ENCODE peak calls at places on chromosome X, in ten cellular contexts. One of them, this sample, is unnamed.

GRCh38 chrX:66489339-66489738 is 149.5 kb downstream of the EDA2R start:
- DNase-seq in A549: peak; percentile 3
- DNase-seq in nucleus accumbens: no peak
- DNase-seq in HT-29: peak; percentile 33
- DNase-seq in OCI-M1: no peak
- DNase-seq in HT1080: peak; percentile 25
- DNase-seq in AG08396: no peak
- DNase-seq in activated T-cell treated with anti-CD3 and anti-CD28 coated beads for 1 hour: no peak
- DNase-seq in RPMI7951: no peak
- DNase-seq in frontal cortex: no peak
- DNase-seq in this sample: no peak

GRCh38 chrX:30488092-30488491 is 89.5 kb downstream of the TASL start:
- DNase-seq in A549: peak; percentile 26
- DNase-seq in nucleus accumbens: no peak
- DNase-seq in HT-29: no peak
- DNase-seq in OCI-M1: peak; percentile 41
- DNase-seq in HT1080: peak; percentile 2
- DNase-seq in AG08396: peak; percentile 11
- DNase-seq in activated T-cell treated with anti-CD3 and anti-CD28 coated beads for 1 hour: no peak
- DNase-seq in RPMI7951: peak; percentile 38
- DNase-seq in frontal cortex: no peak
- DNase-seq in this sample: peak; percentile 0

GRCh38 chrX:44130189-44130588 is 157.0 kb upstream of the NDP start:
- DNase-seq in A549: no peak
- DNase-seq in nucleus accumbens: no peak
- DNase-seq in HT-29: no peak
- DNase-seq in OCI-M1: no peak
- DNase-seq in HT1080: no peak
- DNase-seq in AG08396: no peak
- DNase-seq in activated T-cell treated with anti-CD3 and anti-CD28 coated beads for 1 hour: no peak
- DNase-seq in RPMI7951: no peak
- DNase-seq in frontal cortex: no peak
- DNase-seq in this sample: no peak

GRCh38 chrX:11210397-11210796 is 82.8 kb upstream of the AMELX start:
- DNase-seq in A549: no peak
- DNase-seq in nucleus accumbens: no peak
- DNase-seq in HT-29: no peak
- DNase-seq in OCI-M1: no peak
- DNase-seq in HT1080: no peak
- DNase-seq in AG08396: no peak
- DNase-seq in activated T-cell treated with anti-CD3 and anti-CD28 coated beads for 1 hour: no peak
- DNase-seq in RPMI7951: no peak
- DNase-seq in frontal cortex: no peak
- DNase-seq in this sample: no peak

GRCh38 chrX:109886122-109886761 is 116.7 kb upstream of the TMEM164 start:
- DNase-seq in A549: peak; percentile 57
- DNase-seq in nucleus accumbens: no peak
- DNase-seq in HT-29: peak; percentile 73
- DNase-seq in OCI-M1: peak; percentile 73
- DNase-seq in HT1080: peak; percentile 53
- DNase-seq in AG08396: peak; percentile 70
- DNase-seq in activated T-cell treated with anti-CD3 and anti-CD28 coated beads for 1 hour: peak; percentile 3
- DNase-seq in RPMI7951: peak; percentile 29
- DNase-seq in frontal cortex: no peak
- DNase-seq in this sample: peak; percentile 23

GRCh38 chrX:85922821-85923220 is 124.5 kb downstream of the CHM start:
- DNase-seq in A549: no peak
- DNase-seq in nucleus accumbens: no peak
- DNase-seq in HT-29: no peak
- DNase-seq in OCI-M1: no peak
- DNase-seq in HT1080: peak; percentile 56
- DNase-seq in AG08396: peak; percentile 40
- DNase-seq in activated T-cell treated with anti-CD3 and anti-CD28 coated beads for 1 hour: no peak
- DNase-seq in RPMI7951: peak; percentile 28
- DNase-seq in frontal cortex: no peak
- DNase-seq in this sample: no peak

GRCh38 chrX:46777971-46778810 is 19.3 kb upstream of the SLC9A7 start:
- DNase-seq in A549: no peak
- DNase-seq in nucleus accumbens: no peak
- DNase-seq in HT-29: peak; percentile 19
- DNase-seq in OCI-M1: peak; percentile 31
- DNase-seq in HT1080: peak; percentile 22
- DNase-seq in AG08396: no peak
- DNase-seq in activated T-cell treated with anti-CD3 and anti-CD28 coated beads for 1 hour: no peak
- DNase-seq in RPMI7951: peak; percentile 66
- DNase-seq in frontal cortex: no peak
- DNase-seq in this sample: no peak

GRCh38 chrX:51743179-51743957 is at the start of gene GSPT2:
- DNase-seq in A549: peak; percentile 83
- DNase-seq in nucleus accumbens: peak; percentile 17
- DNase-seq in HT-29: no peak
- DNase-seq in OCI-M1: peak; percentile 80
- DNase-seq in HT1080: peak; percentile 60
- DNase-seq in AG08396: peak; percentile 69
- DNase-seq in activated T-cell treated with anti-CD3 and anti-CD28 coated beads for 1 hour: peak; percentile 17
- DNase-seq in RPMI7951: peak; percentile 79
- DNase-seq in frontal cortex: no peak
- DNase-seq in this sample: peak; percentile 67

GRCh38 chrX:17022205-17022604 is 75.7 kb downstream of the REPS2 start:
- DNase-seq in A549: no peak
- DNase-seq in nucleus accumbens: no peak
- DNase-seq in HT-29: peak; percentile 42
- DNase-seq in OCI-M1: peak; percentile 14
- DNase-seq in HT1080: peak; percentile 24
- DNase-seq in AG08396: no peak
- DNase-seq in activated T-cell treated with anti-CD3 and anti-CD28 coated beads for 1 hour: no peak
- DNase-seq in RPMI7951: peak; percentile 84
- DNase-seq in frontal cortex: no peak
- DNase-seq in this sample: no peak

GRCh38 chrX:78333521-78333920 is 6.1 kb upstream of the CYSLTR1 start:
- DNase-seq in A549: no peak
- DNase-seq in nucleus accumbens: no peak
- DNase-seq in HT-29: no peak
- DNase-seq in OCI-M1: no peak
- DNase-seq in HT1080: no peak
- DNase-seq in AG08396: no peak
- DNase-seq in activated T-cell treated with anti-CD3 and anti-CD28 coated beads for 1 hour: no peak
- DNase-seq in RPMI7951: no peak
- DNase-seq in frontal cortex: no peak
- DNase-seq in this sample: no peak

GRCh38 chrX:23784487-23785301 is 1.7 kb downstream of the SAT1 start:
- DNase-seq in A549: peak; percentile 64
- DNase-seq in nucleus accumbens: no peak
- DNase-seq in HT-29: no peak
- DNase-seq in OCI-M1: peak; percentile 91
- DNase-seq in HT1080: peak; percentile 73
- DNase-seq in AG08396: peak; percentile 52
- DNase-seq in activated T-cell treated with anti-CD3 and anti-CD28 coated beads for 1 hour: no peak
- DNase-seq in RPMI7951: peak; percentile 81
- DNase-seq in frontal cortex: no peak
- DNase-seq in this sample: no peak